ENCODE peak calls at places on chromosomes 16 and 17, in four cellular contexts. One of them, this sample, is unnamed.

GRCh38 chr17:82458885-82459424 is 414 bp downstream of the NARF start:
- DNase-seq in H9: no peak
- DNase-seq in IMR-90: peak
- DNase-seq in mesendoderm: peak
- DNase-seq in this sample: no peak

GRCh38 chr17:79042421-79043190 is 18.6 kb downstream of the C1QTNF1 start:
- DNase-seq in H9: peak
- DNase-seq in IMR-90: peak
- DNase-seq in mesendoderm: peak
- DNase-seq in this sample: peak

GRCh38 chr17:59812139-59812538 is 80.6 kb downstream of the TUBD1 start:
- DNase-seq in H9: no peak
- DNase-seq in IMR-90: no peak
- DNase-seq in mesendoderm: no peak
- DNase-seq in this sample: no peak

GRCh38 chr17:81232616-81233241 is 6.1 kb downstream of the TEPSIN start:
- DNase-seq in H9: no peak
- DNase-seq in IMR-90: no peak
- DNase-seq in mesendoderm: no peak
- DNase-seq in this sample: no peak

GRCh38 chr17:48745381-48746275 is 17.1 kb upstream of the HOXB13 start:
- DNase-seq in H9: no peak
- DNase-seq in IMR-90: no peak
- DNase-seq in mesendoderm: peak
- DNase-seq in this sample: no peak

GRCh38 chr16:77211880-77212735 is 12.9 kb downstream of the SYCE1L start:
- DNase-seq in H9: peak
- DNase-seq in IMR-90: no peak
- DNase-seq in mesendoderm: peak
- DNase-seq in this sample: peak

GRCh38 chr17:20935740-20936139 is 107.1 kb downstream of the USP22 start:
- DNase-seq in H9: no peak
- DNase-seq in IMR-90: peak
- DNase-seq in mesendoderm: no peak
- DNase-seq in this sample: no peak

GRCh38 chr17:61660726-61661125 is 69.7 kb upstream of the NACA2 start:
- DNase-seq in H9: no peak
- DNase-seq in IMR-90: peak
- DNase-seq in mesendoderm: peak
- DNase-seq in this sample: no peak

GRCh38 chr17:78172284-78173024 is 4.1 kb downstream of the SYNGR2 start:
- DNase-seq in H9: no peak
- DNase-seq in IMR-90: peak
- DNase-seq in mesendoderm: no peak
- DNase-seq in this sample: no peak

GRCh38 chr17:32487460-32488176 is 825 bp downstream of the CDK5R1 start:
- DNase-seq in H9: no peak
- DNase-seq in IMR-90: no peak
- DNase-seq in mesendoderm: peak
- DNase-seq in this sample: no peak

GRCh38 chr17:2871720-2872119 is 75.5 kb downstream of the RAP1GAP2 start:
- DNase-seq in H9: no peak
- DNase-seq in IMR-90: peak
- DNase-seq in mesendoderm: no peak
- DNase-seq in this sample: no peak

GRCh38 chr17:17080181-17080631 is 37.9 kb downstream of the MPRIP start:
- DNase-seq in H9: no peak
- DNase-seq in IMR-90: no peak
- DNase-seq in mesendoderm: no peak
- DNase-seq in this sample: no peak

GRCh38 chr17:63116967-63117366 is 150.9 kb downstream of the TANC2 start:
- DNase-seq in H9: no peak
- DNase-seq in IMR-90: peak
- DNase-seq in mesendoderm: peak
- DNase-seq in this sample: no peak

GRCh38 chr17:44911133-44912001 is 3.9 kb downstream of the GFAP start:
- DNase-seq in H9: peak
- DNase-seq in IMR-90: peak
- DNase-seq in mesendoderm: peak
- DNase-seq in this sample: peak

GRCh38 chr16:62068747-62069146 is 32.5 kb upstream of the CDH8 start:
- DNase-seq in H9: peak
- DNase-seq in IMR-90: no peak
- DNase-seq in mesendoderm: peak
- DNase-seq in this sample: no peak

DNA sequence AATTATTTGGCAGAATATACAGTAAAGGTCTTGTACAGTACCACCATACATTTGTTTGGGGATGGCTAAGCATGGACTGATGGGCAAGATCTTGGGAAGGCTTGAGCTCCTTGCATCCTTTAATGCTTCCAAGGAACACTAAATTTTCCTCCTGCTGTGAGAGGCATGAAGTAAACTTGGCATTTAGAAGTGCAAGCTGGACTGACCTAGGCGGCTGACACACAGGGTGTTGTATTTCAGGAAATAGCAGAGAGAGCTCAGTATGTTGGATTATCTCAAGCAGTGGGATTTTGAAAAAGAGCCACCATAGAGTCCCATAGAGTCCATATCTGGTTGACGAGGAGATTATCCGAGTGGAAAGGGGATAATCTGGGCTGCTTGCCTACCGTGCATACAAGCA is 2137.1 kb downstream of the TP53TG3F start:
- DNase-seq in H9: no peak
- DNase-seq in IMR-90: no peak
- DNase-seq in mesendoderm: no peak
- DNase-seq in this sample: no peak
- H4K5ac ChIP-seq in H9: no peak
- H4K5ac ChIP-seq in IMR-90: no peak
- H4K5ac ChIP-seq in mesendoderm: no peak
- H4K5ac ChIP-seq in this sample: no peak

DNA sequence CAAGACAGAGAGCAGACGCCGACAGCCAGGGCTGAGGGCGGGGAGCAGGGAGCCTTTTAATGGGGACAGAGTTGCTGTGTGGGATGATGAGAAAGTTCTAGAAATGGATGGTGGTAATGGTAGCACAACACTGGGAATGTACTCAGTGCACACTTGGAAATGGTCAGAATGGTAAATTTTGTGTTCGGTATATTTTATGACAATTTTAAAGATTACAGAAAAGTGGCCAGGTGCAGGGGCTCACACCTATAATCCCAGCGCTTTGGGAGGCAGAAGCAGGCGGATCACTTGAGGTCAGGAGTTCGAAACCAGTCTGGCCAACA is 243.2 kb upstream of the CIBAR2 start:
- DNase-seq in H9: no peak
- DNase-seq in IMR-90: no peak
- DNase-seq in mesendoderm: no peak
- DNase-seq in this sample: no peak
- H2BK120ac ChIP-seq in H9: no peak
- H2BK120ac ChIP-seq in IMR-90: peak
- H2BK120ac ChIP-seq in mesendoderm: no peak
- H2BK120ac ChIP-seq in this sample: no peak

GRCh38 chr17:75733471-75733870 is 12.2 kb downstream of the ITGB4 start:
- DNase-seq in H9: peak
- DNase-seq in IMR-90: no peak
- DNase-seq in mesendoderm: no peak
- DNase-seq in this sample: no peak

GRCh38 chr17:75734674-75735294 is 13.5 kb downstream of the ITGB4 start:
- DNase-seq in H9: no peak
- DNase-seq in IMR-90: no peak
- DNase-seq in mesendoderm: no peak
- DNase-seq in this sample: no peak

GRCh38 chr17:75738218-75738802 is 17.1 kb downstream of the ITGB4 start:
- DNase-seq in H9: no peak
- DNase-seq in IMR-90: peak
- DNase-seq in mesendoderm: no peak
- DNase-seq in this sample: no peak

GRCh38 chr17:75737133-75737962 is 16.1 kb downstream of the ITGB4 start:
- DNase-seq in H9: no peak
- DNase-seq in IMR-90: no peak
- DNase-seq in mesendoderm: no peak
- DNase-seq in this sample: no peak

GRCh38 chr17:75736173-75736835 is 15.0 kb downstream of the ITGB4 start:
- DNase-seq in H9: no peak
- DNase-seq in IMR-90: no peak
- DNase-seq in mesendoderm: no peak
- DNase-seq in this sample: no peak
- H3K18ac ChIP-seq in H9: no peak
- H3K18ac ChIP-seq in IMR-90: no peak
- H3K18ac ChIP-seq in mesendoderm: no peak
- H3K18ac ChIP-seq in this sample: no peak

GRCh38 chr16:60166-60565 is 6.5 kb downstream of the SNRNP25 start:
- DNase-seq in H9: no peak
- DNase-seq in IMR-90: no peak
- DNase-seq in mesendoderm: no peak
- DNase-seq in this sample: no peak
- H4K5ac ChIP-seq in H9: no peak
- H4K5ac ChIP-seq in IMR-90: no peak
- H4K5ac ChIP-seq in mesendoderm: no peak
- H4K5ac ChIP-seq in this sample: no peak

GRCh38 chr17:68141050-68141449 is 105.5 kb downstream of the KPNA2 start:
- DNase-seq in H9: no peak
- DNase-seq in IMR-90: peak
- DNase-seq in mesendoderm: no peak
- DNase-seq in this sample: no peak
- H2BK120ac ChIP-seq in H9: no peak
- H2BK120ac ChIP-seq in IMR-90: no peak
- H2BK120ac ChIP-seq in mesendoderm: no peak
- H2BK120ac ChIP-seq in this sample: no peak

DNA sequence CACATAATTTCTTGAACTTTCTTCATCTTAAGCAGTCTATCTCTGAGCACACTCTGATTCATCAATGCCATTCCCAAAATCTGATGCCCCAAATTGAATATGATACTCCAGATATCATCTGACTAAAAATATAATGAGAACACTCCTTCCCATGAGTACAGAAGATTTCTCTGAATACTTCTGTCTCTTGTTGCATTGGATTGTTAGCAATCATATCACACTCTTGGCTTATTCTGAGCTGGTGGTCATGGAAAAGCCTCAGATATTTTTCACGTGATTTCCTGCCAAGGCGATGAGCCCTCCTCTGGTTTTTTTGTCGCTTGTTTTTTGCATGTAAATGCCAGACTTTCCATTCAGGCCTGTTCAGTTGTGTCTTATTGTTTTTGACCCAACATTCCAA is 87.2 kb downstream of the NOG start:
- DNase-seq in H9: no peak
- DNase-seq in IMR-90: no peak
- DNase-seq in mesendoderm: no peak
- DNase-seq in this sample: no peak
- H3K18ac ChIP-seq in H9: no peak
- H3K18ac ChIP-seq in IMR-90: peak
- H3K18ac ChIP-seq in mesendoderm: no peak
- H3K18ac ChIP-seq in this sample: no peak